ENCODE peak calls at places on chromosomes 3 and 15, in five cellular contexts. One of them, this sample, is unnamed.

GRCh38 chr3:124277516-124277890 is 285.6 kb upstream of the ROPN1 start:
- DNase-seq in uterus: peak
- DNase-seq in cardiac muscle cell: peak
- DNase-seq in brain microvascular endothelial cell: no peak
- DNase-seq in left ventricle myocardium inferior: no peak
- DNase-seq in this sample: peak

GRCh38 chr3:123319760-123320159 is 118.0 kb downstream of the SEC22A start:
- DNase-seq in uterus: no peak
- DNase-seq in cardiac muscle cell: no peak
- DNase-seq in brain microvascular endothelial cell: no peak
- DNase-seq in left ventricle myocardium inferior: no peak
- DNase-seq in this sample: no peak

GRCh38 chr15:51494411-51495314 is 127.9 kb downstream of the DMXL2 start:
- DNase-seq in uterus: no peak
- DNase-seq in cardiac muscle cell: peak
- DNase-seq in brain microvascular endothelial cell: peak
- DNase-seq in left ventricle myocardium inferior: no peak
- DNase-seq in this sample: no peak

GRCh38 chr15:50051811-50052419 is 67.1 kb downstream of the ATP8B4 start:
- DNase-seq in uterus: peak
- DNase-seq in cardiac muscle cell: peak
- DNase-seq in brain microvascular endothelial cell: peak
- DNase-seq in left ventricle myocardium inferior: no peak
- DNase-seq in this sample: peak

GRCh38 chr15:45121706-45122417 is 7.7 kb downstream of the DUOXA2 start:
- DNase-seq in uterus: no peak
- DNase-seq in cardiac muscle cell: peak
- DNase-seq in brain microvascular endothelial cell: peak
- DNase-seq in left ventricle myocardium inferior: no peak
- DNase-seq in this sample: no peak

GRCh38 chr15:92578096-92578835 is 77.3 kb downstream of the FAM174B start:
- DNase-seq in uterus: no peak
- DNase-seq in cardiac muscle cell: no peak
- DNase-seq in brain microvascular endothelial cell: no peak
- DNase-seq in left ventricle myocardium inferior: no peak
- DNase-seq in this sample: no peak

GRCh38 chr3:9673082-9673481 is 23.8 kb downstream of the MTMR14 start:
- DNase-seq in uterus: no peak
- DNase-seq in cardiac muscle cell: no peak
- DNase-seq in brain microvascular endothelial cell: no peak
- DNase-seq in left ventricle myocardium inferior: no peak
- DNase-seq in this sample: no peak

GRCh38 chr3:73144276-73144675 is 82.8 kb downstream of the EBLN2 start:
- DNase-seq in uterus: no peak
- DNase-seq in cardiac muscle cell: peak
- DNase-seq in brain microvascular endothelial cell: no peak
- DNase-seq in left ventricle myocardium inferior: peak
- DNase-seq in this sample: no peak

GRCh38 chr3:29695905-29696238 is 415.0 kb downstream of the RBMS3 start:
- DNase-seq in uterus: no peak
- DNase-seq in cardiac muscle cell: no peak
- DNase-seq in brain microvascular endothelial cell: no peak
- DNase-seq in left ventricle myocardium inferior: no peak
- DNase-seq in this sample: no peak

GRCh38 chr3:52018319-52019000 is 22.8 kb upstream of the RPL29 start:
- DNase-seq in uterus: no peak
- DNase-seq in cardiac muscle cell: no peak
- DNase-seq in brain microvascular endothelial cell: no peak
- DNase-seq in left ventricle myocardium inferior: no peak
- DNase-seq in this sample: no peak

GRCh38 chr15:52050416-52050815 is 31.4 kb downstream of the MAPK6 start:
- DNase-seq in uterus: no peak
- DNase-seq in cardiac muscle cell: peak
- DNase-seq in brain microvascular endothelial cell: no peak
- DNase-seq in left ventricle myocardium inferior: no peak
- DNase-seq in this sample: no peak

GRCh38 chr3:146308682-146309081 is 57.8 kb upstream of the PLSCR4 start:
- DNase-seq in uterus: no peak
- DNase-seq in cardiac muscle cell: peak
- DNase-seq in brain microvascular endothelial cell: peak
- DNase-seq in left ventricle myocardium inferior: no peak
- DNase-seq in this sample: no peak

GRCh38 chr15:63052961-63053698 is 10.6 kb downstream of the TPM1 start:
- DNase-seq in uterus: peak
- DNase-seq in cardiac muscle cell: peak
- DNase-seq in brain microvascular endothelial cell: no peak
- DNase-seq in left ventricle myocardium inferior: peak
- DNase-seq in this sample: no peak

GRCh38 chr3:133487920-133488540 is 85.5 kb upstream of the CDV3 start:
- DNase-seq in uterus: no peak
- DNase-seq in cardiac muscle cell: peak
- DNase-seq in brain microvascular endothelial cell: no peak
- DNase-seq in left ventricle myocardium inferior: no peak
- DNase-seq in this sample: no peak

GRCh38 chr3:52959773-52960172 is 62.4 kb upstream of the STIMATE start:
- DNase-seq in uterus: no peak
- DNase-seq in cardiac muscle cell: no peak
- DNase-seq in brain microvascular endothelial cell: no peak
- DNase-seq in left ventricle myocardium inferior: no peak
- DNase-seq in this sample: no peak

GRCh38 chr3:64975138-64975537 is 287.3 kb upstream of the ADAMTS9 start:
- DNase-seq in uterus: no peak
- DNase-seq in cardiac muscle cell: peak
- DNase-seq in brain microvascular endothelial cell: no peak
- DNase-seq in left ventricle myocardium inferior: peak
- DNase-seq in this sample: no peak

GRCh38 chr3:52679811-52680210 is 5.9 kb downstream of the PBRM1 start:
- DNase-seq in uterus: no peak
- DNase-seq in cardiac muscle cell: peak
- DNase-seq in brain microvascular endothelial cell: no peak
- DNase-seq in left ventricle myocardium inferior: no peak
- DNase-seq in this sample: no peak

GRCh38 chr15:38996111-38996541 is 431.5 kb upstream of the RASGRP1 start:
- DNase-seq in uterus: no peak
- DNase-seq in cardiac muscle cell: peak
- DNase-seq in brain microvascular endothelial cell: peak
- DNase-seq in left ventricle myocardium inferior: no peak
- DNase-seq in this sample: no peak

GRCh38 chr15:93246266-93247242 is 157.5 kb upstream of the RGMA start:
- DNase-seq in uterus: no peak
- DNase-seq in cardiac muscle cell: no peak
- DNase-seq in brain microvascular endothelial cell: no peak
- DNase-seq in left ventricle myocardium inferior: no peak
- DNase-seq in this sample: no peak

GRCh38 chr3:49244589-49245205 is 32.3 kb downstream of the C3orf62 start:
- DNase-seq in uterus: no peak
- DNase-seq in cardiac muscle cell: no peak
- DNase-seq in brain microvascular endothelial cell: no peak
- DNase-seq in left ventricle myocardium inferior: no peak
- DNase-seq in this sample: no peak

GRCh38 chr3:108053025-108053424 is 37.8 kb downstream of the CD47 start:
- DNase-seq in uterus: no peak
- DNase-seq in cardiac muscle cell: no peak
- DNase-seq in brain microvascular endothelial cell: no peak
- DNase-seq in left ventricle myocardium inferior: no peak
- DNase-seq in this sample: no peak

GRCh38 chr3:136380530-136380929 is 130.4 kb downstream of the PCCB start:
- DNase-seq in uterus: no peak
- DNase-seq in cardiac muscle cell: peak
- DNase-seq in brain microvascular endothelial cell: peak
- DNase-seq in left ventricle myocardium inferior: no peak
- DNase-seq in this sample: no peak

GRCh38 chr3:89252865-89253264 is 145.4 kb downstream of the EPHA3 start:
- DNase-seq in uterus: no peak
- DNase-seq in cardiac muscle cell: no peak
- DNase-seq in brain microvascular endothelial cell: no peak
- DNase-seq in left ventricle myocardium inferior: no peak
- DNase-seq in this sample: no peak

GRCh38 chr15:55588818-55589122 is 625 bp upstream of the PYGO1 start:
- DNase-seq in uterus: no peak
- DNase-seq in cardiac muscle cell: no peak
- DNase-seq in brain microvascular endothelial cell: peak
- DNase-seq in left ventricle myocardium inferior: no peak
- DNase-seq in this sample: no peak

GRCh38 chr15:83435782-83436181 is 11.4 kb upstream of the SH3GL3 start:
- DNase-seq in uterus: no peak
- DNase-seq in cardiac muscle cell: no peak
- DNase-seq in brain microvascular endothelial cell: no peak
- DNase-seq in left ventricle myocardium inferior: no peak
- DNase-seq in this sample: no peak

GRCh38 chr3:16303037-16303436 is 38.0 kb downstream of the OXNAD1 start:
- DNase-seq in uterus: no peak
- DNase-seq in cardiac muscle cell: no peak
- DNase-seq in brain microvascular endothelial cell: no peak
- DNase-seq in left ventricle myocardium inferior: no peak
- DNase-seq in this sample: no peak

GRCh38 chr3:126556637-126557414 is 1.9 kb downstream of the C3orf22 start:
- DNase-seq in uterus: peak
- DNase-seq in cardiac muscle cell: no peak
- DNase-seq in brain microvascular endothelial cell: no peak
- DNase-seq in left ventricle myocardium inferior: no peak
- DNase-seq in this sample: peak

GRCh38 chr15:80081390-80081789 is 21.9 kb downstream of the ZFAND6 start:
- DNase-seq in uterus: no peak
- DNase-seq in cardiac muscle cell: no peak
- DNase-seq in brain microvascular endothelial cell: no peak
- DNase-seq in left ventricle myocardium inferior: no peak
- DNase-seq in this sample: no peak

GRCh38 chr3:161413127-161413854 is 42.0 kb upstream of the SPTSSB start:
- DNase-seq in uterus: peak
- DNase-seq in cardiac muscle cell: peak
- DNase-seq in brain microvascular endothelial cell: peak
- DNase-seq in left ventricle myocardium inferior: peak
- DNase-seq in this sample: peak

GRCh38 chr3:177928156-177928555 is 608.1 kb upstream of the KCNMB2 start:
- DNase-seq in uterus: no peak
- DNase-seq in cardiac muscle cell: no peak
- DNase-seq in brain microvascular endothelial cell: no peak
- DNase-seq in left ventricle myocardium inferior: no peak
- DNase-seq in this sample: no peak

GRCh38 chr3:129793356-129793755 is 100.2 kb downstream of the TMCC1 start:
- DNase-seq in uterus: no peak
- DNase-seq in cardiac muscle cell: peak
- DNase-seq in brain microvascular endothelial cell: no peak
- DNase-seq in left ventricle myocardium inferior: no peak
- DNase-seq in this sample: no peak
- H3K27ac ChIP-seq in uterus: no peak
- H3K27ac ChIP-seq in cardiac muscle cell: no peak
- H3K27ac ChIP-seq in brain microvascular endothelial cell: no peak
- H3K27ac ChIP-seq in left ventricle myocardium inferior: peak
- H3K27ac ChIP-seq in this sample: no peak

GRCh38 chr3:43223670-43224364 is 62.5 kb upstream of the SNRK start:
- DNase-seq in uterus: no peak
- DNase-seq in cardiac muscle cell: peak
- DNase-seq in brain microvascular endothelial cell: no peak
- DNase-seq in left ventricle myocardium inferior: no peak
- DNase-seq in this sample: no peak
- TF ChIP-seq CTCF in uterus: no peak
- TF ChIP-seq CTCF in cardiac muscle cell: peak
- TF ChIP-seq CTCF in brain microvascular endothelial cell: peak
- TF ChIP-seq CTCF in left ventricle myocardium inferior: peak
- TF ChIP-seq CTCF in this sample: peak

GRCh38 chr3:159174715-159175390 is 373.0 kb downstream of the MFSD1 start:
- DNase-seq in uterus: no peak
- DNase-seq in cardiac muscle cell: no peak
- DNase-seq in brain microvascular endothelial cell: no peak
- DNase-seq in left ventricle myocardium inferior: no peak
- DNase-seq in this sample: no peak

GRCh38 chr3:159171333-159171732 is 369.5 kb downstream of the MFSD1 start:
- DNase-seq in uterus: no peak
- DNase-seq in cardiac muscle cell: no peak
- DNase-seq in brain microvascular endothelial cell: no peak
- DNase-seq in left ventricle myocardium inferior: no peak
- DNase-seq in this sample: no peak

GRCh38 chr3:159169828-159170227 is 368.0 kb downstream of the MFSD1 start:
- DNase-seq in uterus: no peak
- DNase-seq in cardiac muscle cell: peak
- DNase-seq in brain microvascular endothelial cell: peak
- DNase-seq in left ventricle myocardium inferior: no peak
- DNase-seq in this sample: no peak

GRCh38 chr3:159170436-159171003 is 368.7 kb downstream of the MFSD1 start:
- DNase-seq in uterus: no peak
- DNase-seq in cardiac muscle cell: peak
- DNase-seq in brain microvascular endothelial cell: no peak
- DNase-seq in left ventricle myocardium inferior: no peak
- DNase-seq in this sample: no peak

DNA sequence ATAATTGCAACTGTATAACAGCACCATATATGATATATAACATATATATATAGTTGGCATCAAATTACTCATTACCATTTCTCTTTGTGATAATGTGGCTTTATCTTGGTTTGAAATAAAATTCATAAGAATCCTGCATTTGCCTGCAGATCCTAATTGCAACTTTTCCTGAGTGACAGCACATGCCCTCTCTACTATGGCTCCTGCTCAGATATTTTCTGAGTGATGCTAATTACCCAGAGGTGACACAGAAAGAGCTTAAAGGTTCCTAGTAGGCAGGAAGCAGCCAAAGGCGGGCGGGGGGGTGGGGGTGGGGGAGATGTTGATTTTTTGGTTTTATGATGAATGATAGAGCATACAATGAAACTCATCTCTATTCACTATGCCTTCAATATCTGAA is 370.6 kb downstream of the MFSD1 start:
- DNase-seq in uterus: no peak
- DNase-seq in cardiac muscle cell: no peak
- DNase-seq in brain microvascular endothelial cell: no peak
- DNase-seq in left ventricle myocardium inferior: no peak
- DNase-seq in this sample: no peak
- H3K27ac ChIP-seq in uterus: no peak
- H3K27ac ChIP-seq in cardiac muscle cell: no peak
- H3K27ac ChIP-seq in brain microvascular endothelial cell: no peak
- H3K27ac ChIP-seq in left ventricle myocardium inferior: no peak
- H3K27ac ChIP-seq in this sample: no peak

GRCh38 chr3:111249421-111249820 is 177.8 kb downstream of the NECTIN3 start:
- DNase-seq in uterus: no peak
- DNase-seq in cardiac muscle cell: no peak
- DNase-seq in brain microvascular endothelial cell: no peak
- DNase-seq in left ventricle myocardium inferior: no peak
- DNase-seq in this sample: no peak

GRCh38 chr3:111248406-111248805 is 176.8 kb downstream of the NECTIN3 start:
- DNase-seq in uterus: no peak
- DNase-seq in cardiac muscle cell: no peak
- DNase-seq in brain microvascular endothelial cell: no peak
- DNase-seq in left ventricle myocardium inferior: no peak
- DNase-seq in this sample: no peak

GRCh38 chr3:111253733-111254132 is 182.1 kb downstream of the NECTIN3 start:
- DNase-seq in uterus: no peak
- DNase-seq in cardiac muscle cell: no peak
- DNase-seq in brain microvascular endothelial cell: no peak
- DNase-seq in left ventricle myocardium inferior: no peak
- DNase-seq in this sample: no peak

GRCh38 chr3:111246967-111247760 is 175.5 kb downstream of the NECTIN3 start:
- DNase-seq in uterus: no peak
- DNase-seq in cardiac muscle cell: peak
- DNase-seq in brain microvascular endothelial cell: peak
- DNase-seq in left ventricle myocardium inferior: no peak
- DNase-seq in this sample: no peak

GRCh38 chr3:111252795-111253194 is 181.2 kb downstream of the NECTIN3 start:
- DNase-seq in uterus: no peak
- DNase-seq in cardiac muscle cell: peak
- DNase-seq in brain microvascular endothelial cell: peak
- DNase-seq in left ventricle myocardium inferior: no peak
- DNase-seq in this sample: no peak
- TF ChIP-seq CTCF in uterus: no peak
- TF ChIP-seq CTCF in cardiac muscle cell: no peak
- TF ChIP-seq CTCF in brain microvascular endothelial cell: peak
- TF ChIP-seq CTCF in left ventricle myocardium inferior: no peak
- TF ChIP-seq CTCF in this sample: no peak

GRCh38 chr3:149473991-149474819 is at the start of gene TM4SF4:
- DNase-seq in uterus: no peak
- DNase-seq in cardiac muscle cell: no peak
- DNase-seq in brain microvascular endothelial cell: no peak
- DNase-seq in left ventricle myocardium inferior: no peak
- DNase-seq in this sample: no peak
- H3K27ac ChIP-seq in uterus: peak
- H3K27ac ChIP-seq in cardiac muscle cell: no peak
- H3K27ac ChIP-seq in brain microvascular endothelial cell: peak
- H3K27ac ChIP-seq in left ventricle myocardium inferior: no peak
- H3K27ac ChIP-seq in this sample: no peak